ENCODE peak calls at places on chromosomes 3 and 15, in five cellular contexts. Y is K562, D is HepG2, F is upper lobe of left lung, A is GM12878. X is an unnamed sample.
A peak's percentile ranks its signal among the peaks of the same experiment; 100 is the strongest.

GRCh38 chr3:22257252-22257651 is 506.2 kb upstream of the ZNF385D start:
- ATAC-seq in Y (no peak), D (no peak), F (no peak), A (no peak), X (no peak)

GRCh38 chr3:88195951-88196434 is 46.2 kb downstream of the C3orf38 start:
- ATAC-seq in Y (peak; percentile 96), D (no peak), F (no peak), A (peak; percentile 32), X (no peak)

GRCh38 chr3:32630266-32630665 is 54.7 kb upstream of the CNOT10 start:
- ATAC-seq in Y (no peak), D (peak; percentile 76), F (no peak), A (no peak), X (no peak)

GRCh38 chr15:84883916-84884781 is at the start of gene SLC28A1:
- ATAC-seq in Y (peak; percentile 34), D (peak; percentile 68), F (peak; percentile 23), A (no peak), X (no peak)

GRCh38 chr15:99721104-99721778 is 12.0 kb downstream of the LYSMD4 start:
- ATAC-seq in Y (no peak), D (peak; percentile 54), F (no peak), A (no peak), X (no peak)

GRCh38 chr3:191648787-191649186 is 187.8 kb downstream of the PYDC2 start:
- ATAC-seq in Y (no peak), D (no peak), F (no peak), A (no peak), X (no peak)

GRCh38 chr3:64648927-64649906 is 38.6 kb downstream of the ADAMTS9 start:
- ATAC-seq in Y (no peak), D (no peak), F (no peak), A (no peak), X (no peak)

GRCh38 chr3:184674626-184675025 is 37.2 kb downstream of the MAGEF1 start:
- ATAC-seq in Y (no peak), D (no peak), F (no peak), A (no peak), X (no peak)

GRCh38 chr3:194869482-194870169 is 183.9 kb downstream of the FAM43A start:
- ATAC-seq in Y (peak; percentile 61), D (no peak), F (no peak), A (no peak), X (no peak)

GRCh38 chr3:156339491-156339890 is 215.4 kb downstream of the SSR3 start:
- ATAC-seq in Y (no peak), D (no peak), F (no peak), A (no peak), X (no peak)

GRCh38 chr3:154971341-154971740 is 108.8 kb upstream of the MME start:
- ATAC-seq in Y (no peak), D (no peak), F (peak; percentile 53), A (no peak), X (no peak)

GRCh38 chr3:50321844-50322385 is 630 bp downstream of the HYAL2 start:
- ATAC-seq in Y (peak; percentile 26), D (peak; percentile 56), F (peak; percentile 22), A (peak; percentile 43), X (peak; percentile 14)

GRCh38 chr3:7687428-7688147 is 814.0 kb upstream of the LMCD1 start:
- ATAC-seq in Y (no peak), D (no peak), F (peak; percentile 30), A (no peak), X (no peak)

GRCh38 chr3:136135039-136135802 is 60.9 kb downstream of the MSL2 start:
- ATAC-seq in Y (peak; percentile 96), D (peak; percentile 61), F (no peak), A (peak; percentile 34), X (no peak)

GRCh38 chr15:52785672-52786406 is 4.3 kb downstream of the ONECUT1 start:
- ATAC-seq in Y (no peak), D (no peak), F (no peak), A (no peak), X (no peak)

GRCh38 chr3:63595221-63595620 is 57.3 kb upstream of the SNTN start:
- ATAC-seq in Y (no peak), D (no peak), F (no peak), A (no peak), X (no peak)

GRCh38 chr15:40891810-40892448 is 2.3 kb upstream of the VPS18 start:
- ATAC-seq in Y (peak; percentile 58), D (peak; percentile 37), F (no peak), A (peak; percentile 58), X (no peak)

GRCh38 chr3:129556358-129556695 is 13.4 kb downstream of the H1-8 start:
- ATAC-seq in Y (no peak), D (no peak), F (no peak), A (no peak), X (no peak)

GRCh38 chr3:129556890-129557736 is 14.1 kb downstream of the H1-8 start:
- ATAC-seq in Y (no peak), D (no peak), F (no peak), A (no peak), X (peak; percentile 26)

GRCh38 chr3:129554356-129555120 is 11.6 kb downstream of the H1-8 start:
- ATAC-seq in Y (no peak), D (no peak), F (no peak), A (no peak), X (no peak)

GRCh38 chr3:129555176-129555575 is 12.2 kb downstream of the H1-8 start:
- ATAC-seq in Y (no peak), D (no peak), F (no peak), A (no peak), X (no peak)

GRCh38 chr3:129555616-129556357 is 12.8 kb downstream of the H1-8 start:
- ATAC-seq in Y (no peak), D (no peak), F (no peak), A (peak; percentile 47), X (no peak)
- H3K4me1 ChIP-seq in Y (peaks cover 45% of the 10 kb centered on the region), D (peaks cover 50% of the 10 kb centered on the region), F (peaks cover 47% of the 10 kb centered on the region), A (no peaks in the 10 kb centered on the region), X (peaks cover 22% of the 10 kb centered on the region)

DNA sequence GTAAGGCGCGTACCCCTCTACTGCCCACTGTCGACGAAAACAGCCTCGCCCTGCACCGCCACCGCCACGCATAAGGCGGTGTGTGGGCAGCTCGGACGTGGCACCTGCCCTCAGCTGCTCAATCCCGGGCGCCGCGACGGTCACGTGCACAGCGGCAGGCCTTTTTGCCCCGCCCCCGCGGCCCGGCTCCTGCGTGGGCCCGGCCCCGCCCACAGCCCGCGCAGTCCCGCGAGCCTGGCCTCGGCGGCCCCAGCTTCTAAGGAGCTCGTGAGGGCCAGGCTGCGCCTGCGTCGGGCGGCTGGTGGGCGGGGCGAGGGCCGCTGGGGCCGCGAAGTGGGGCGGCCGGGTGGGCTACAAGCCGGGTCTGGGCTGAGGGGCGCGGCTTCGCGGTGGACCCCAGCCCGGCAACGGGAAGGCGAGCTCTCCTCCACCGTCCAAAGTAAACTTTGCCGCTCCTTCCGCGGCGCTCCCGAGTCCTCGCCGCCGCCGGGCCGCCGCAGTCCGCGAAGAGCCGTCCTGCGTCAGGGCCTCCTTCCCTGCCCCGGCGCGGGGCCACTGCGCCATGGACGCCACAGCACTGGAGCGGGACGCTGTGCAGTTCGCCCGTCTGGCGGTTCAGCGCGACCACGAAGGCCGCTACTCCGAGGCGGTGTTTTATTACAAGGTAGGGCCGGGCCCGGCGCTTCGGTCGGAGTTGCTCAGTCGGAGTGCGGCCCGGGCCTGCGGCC is at the start of gene CAPN7:
- ATAC-seq in Y (peak; percentile 95), D (peak; percentile 91), F (peak; percentile 99), A (peak; percentile 94), X (peak; percentile 98)
- TF ChIP-seq POLR2A in Y (peak; percentile 84), D (peak; percentile 83), F (peak; percentile 98), A (peak; percentile 95), X (peak; percentile 95)

GRCh38 chr3:49028673-49029562 is at the start of gene IMPDH2:
- ATAC-seq in Y (peak; percentile 86), D (peak; percentile 86), F (peak; percentile 97), A (peak; percentile 92), X (peak; percentile 97)

GRCh38 chr3:49029563-49029884 is 326 bp upstream of the IMPDH2 start:
- ATAC-seq in Y (no peak), D (no peak), F (no peak), A (no peak), X (no peak)

GRCh38 chr3:49032646-49033304 is 3.6 kb upstream of the IMPDH2 start:
- ATAC-seq in Y (no peak), D (no peak), F (no peak), A (no peak), X (no peak)

GRCh38 chr3:49028298-49028672 is 913 bp downstream of the IMPDH2 start:
- ATAC-seq in Y (peak; percentile 2), D (no peak), F (no peak), A (no peak), X (no peak)

GRCh38 chr3:49030331-49030730 is 1.1 kb upstream of the IMPDH2 start:
- ATAC-seq in Y (no peak), D (no peak), F (no peak), A (no peak), X (no peak)
- TF ChIP-seq POLR2AphosphoS5 in Y (no peak), D (no peak), F (no peak), A (no peak), X (no peak)

DNA sequence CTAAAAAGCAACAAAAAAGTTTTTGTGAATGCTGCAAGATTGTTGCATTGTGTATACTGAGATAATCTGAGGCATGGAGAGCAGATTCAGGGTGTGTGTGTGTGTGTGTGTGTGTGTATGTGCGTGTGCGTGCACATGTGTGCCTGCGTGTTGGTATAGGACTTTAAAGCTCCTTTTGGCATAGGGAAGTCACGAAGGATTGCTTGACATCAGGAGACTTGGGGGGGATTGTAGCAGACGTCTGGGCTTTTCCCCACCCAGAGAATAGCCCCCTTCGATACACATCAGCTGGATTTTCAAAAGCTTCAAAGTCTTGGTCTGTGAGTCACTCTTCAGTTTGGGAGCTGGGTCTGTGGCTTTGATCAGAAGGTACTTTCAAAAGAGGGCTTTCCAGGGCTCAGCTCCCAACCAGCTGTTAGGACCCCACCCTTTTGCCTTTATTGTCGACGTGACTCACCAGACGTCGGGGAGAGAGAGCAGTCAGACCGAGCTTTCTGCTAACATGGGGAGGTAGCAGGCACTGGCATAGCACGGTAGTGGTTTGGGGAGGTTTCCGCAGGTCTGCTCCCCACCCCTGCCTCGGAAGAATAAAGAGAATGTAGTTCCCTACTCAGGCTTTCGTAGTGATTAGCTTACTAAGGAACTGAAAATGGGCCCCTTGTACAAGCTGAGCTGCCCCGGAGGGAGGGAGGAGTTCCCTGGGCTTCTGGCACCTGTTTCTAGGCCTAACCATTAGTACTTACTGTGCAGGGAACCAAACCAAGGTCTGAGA is 4.7 kb downstream of the BHLHE40 start:
- ATAC-seq in Y (peak; percentile 1), D (no peak), F (peak; percentile 23), A (peak; percentile 56), X (no peak)
- H3K4me1 ChIP-seq in Y (peaks cover 52% of the 10 kb centered on the region), D (peaks cover 57% of the 10 kb centered on the region), F (peaks cover 74% of the 10 kb centered on the region), A (peaks cover 31% of the 10 kb centered on the region), X (peaks cover 12% of the 10 kb centered on the region)

GRCh38 chr3:101848754-101849713 is at the start of gene NFKBIZ:
- ATAC-seq in Y (peak; percentile 93), D (peak; percentile 90), F (peak; percentile 94), A (peak; percentile 78), X (peak; percentile 96)
- TF ChIP-seq POLR2A in Y (peak; percentile 68), D (peak; percentile 98), F (peak; percentile 100), A (peak; percentile 95), X (peak; percentile 99)

GRCh38 chr3:71008350-71008923 is 575.1 kb downstream of the FOXP1 start:
- ATAC-seq in Y (no peak), D (peak; percentile 32), F (no peak), A (no peak), X (no peak)

GRCh38 chr3:71011565-71012287 is 571.8 kb downstream of the FOXP1 start:
- ATAC-seq in Y (no peak), D (no peak), F (no peak), A (peak; percentile 88), X (no peak)

GRCh38 chr3:71016141-71016845 is 567.2 kb downstream of the FOXP1 start:
- ATAC-seq in Y (no peak), D (peak; percentile 41), F (peak; percentile 56), A (no peak), X (peak; percentile 34)

GRCh38 chr3:71010731-71011455 is 572.6 kb downstream of the FOXP1 start:
- ATAC-seq in Y (peak; percentile 85), D (no peak), F (no peak), A (peak; percentile 84), X (no peak)

GRCh38 chr3:71012971-71013370 is 570.6 kb downstream of the FOXP1 start:
- ATAC-seq in Y (no peak), D (no peak), F (no peak), A (no peak), X (no peak)
- TF ChIP-seq POLR2AphosphoS5 in Y (no peak), D (no peak), F (no peak), A (no peak), X (no peak)

X was measured in gastroesophageal sphincter.